ENCODE peak calls at places on chromosomes 1 and 21, in five cellular contexts. W is mesendoderm, A is IMR-90, P is H9, U is H1. M is an unnamed sample.

GRCh38 chr21:33047231-33047630 is 21.5 kb downstream of the OLIG2 start:
- DNase-seq in W (no peak), A (peak), P (no peak), U (no peak), M (no peak)

GRCh38 chr1:225899044-225899925 is 10.3 kb upstream of the LEFTY1 start:
- DNase-seq in W (peak), A (no peak), P (peak), U (peak), M (no peak)

GRCh38 chr21:46599251-46599572 is 5.7 kb downstream of the S100B start:
- DNase-seq in W (peak), A (peak), P (no peak), U (no peak), M (peak)

GRCh38 chr1:152182431-152182830 is 23.4 kb upstream of the RPTN start:
- DNase-seq in W (peak), A (no peak), P (no peak), U (no peak), M (no peak)

GRCh38 chr1:246320286-246320685 is 186.8 kb downstream of the SMYD3 start:
- DNase-seq in W (no peak), A (peak), P (no peak), U (no peak), M (no peak)

GRCh38 chr1:208709981-208710380 is 465.8 kb upstream of the PLXNA2 start:
- DNase-seq in W (no peak), A (no peak), P (no peak), U (no peak), M (no peak)

GRCh38 chr1:172588296-172589291 is 55.6 kb downstream of the SUCO start:
- DNase-seq in W (no peak), A (peak), P (no peak), U (no peak), M (peak)

GRCh38 chr1:8677782-8678181 is 139.7 kb downstream of the RERE start:
- DNase-seq in W (no peak), A (no peak), P (no peak), U (no peak), M (no peak)

GRCh38 chr1:13828454-13829151 is 128.6 kb downstream of the PRDM2 start:
- DNase-seq in W (peak), A (no peak), P (peak), U (peak), M (no peak)

GRCh38 chr1:213783898-213784297 is 203.9 kb upstream of the PROX1 start:
- DNase-seq in W (no peak), A (no peak), P (no peak), U (no peak), M (no peak)

DNA sequence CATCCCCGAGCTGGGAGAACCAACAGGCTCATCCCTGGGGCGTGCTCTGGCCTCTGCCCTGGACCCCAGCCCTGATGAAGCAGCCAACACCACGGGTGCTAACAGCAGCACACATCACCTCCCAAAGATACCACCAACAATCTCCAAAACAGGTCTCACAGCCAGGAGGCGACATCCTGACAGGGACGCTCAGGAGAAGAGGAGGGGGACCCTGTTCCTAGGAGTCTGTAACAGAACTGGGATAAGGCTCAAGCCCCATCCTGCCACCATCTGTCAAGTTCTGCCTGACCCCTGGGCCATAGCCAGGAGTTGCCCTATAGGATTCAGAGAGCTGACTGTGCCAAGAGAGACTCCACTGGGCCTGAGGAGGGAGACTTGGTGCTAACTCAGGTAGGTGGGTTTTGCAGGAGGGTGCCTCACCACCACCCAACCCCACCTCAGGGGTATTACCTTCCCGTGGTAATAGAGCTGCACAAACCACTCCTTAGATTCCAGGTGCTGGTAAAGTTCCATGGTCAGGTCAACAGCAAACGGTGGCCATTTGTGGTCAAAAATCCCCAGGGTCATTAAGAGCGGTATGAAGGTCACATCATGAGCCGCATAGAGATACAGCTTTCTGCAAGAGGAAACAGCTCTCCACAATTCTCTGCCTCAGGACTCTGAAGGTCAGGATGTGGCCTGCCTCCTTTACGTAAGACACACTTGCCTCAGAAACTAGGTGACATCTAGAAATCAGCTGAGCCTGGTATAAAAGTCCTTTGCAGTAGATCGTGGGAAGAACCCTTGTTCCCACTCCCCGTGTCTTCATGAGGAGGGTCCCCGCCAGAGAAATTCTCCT is 22.3 kb downstream of the ACP6 start:
- DNase-seq in W (no peak), A (no peak), P (no peak), U (no peak), M (no peak)
- H3K27ac ChIP-seq in W (no peak), A (no peak), P (no peak), U (no peak), M (no peak)

DNA sequence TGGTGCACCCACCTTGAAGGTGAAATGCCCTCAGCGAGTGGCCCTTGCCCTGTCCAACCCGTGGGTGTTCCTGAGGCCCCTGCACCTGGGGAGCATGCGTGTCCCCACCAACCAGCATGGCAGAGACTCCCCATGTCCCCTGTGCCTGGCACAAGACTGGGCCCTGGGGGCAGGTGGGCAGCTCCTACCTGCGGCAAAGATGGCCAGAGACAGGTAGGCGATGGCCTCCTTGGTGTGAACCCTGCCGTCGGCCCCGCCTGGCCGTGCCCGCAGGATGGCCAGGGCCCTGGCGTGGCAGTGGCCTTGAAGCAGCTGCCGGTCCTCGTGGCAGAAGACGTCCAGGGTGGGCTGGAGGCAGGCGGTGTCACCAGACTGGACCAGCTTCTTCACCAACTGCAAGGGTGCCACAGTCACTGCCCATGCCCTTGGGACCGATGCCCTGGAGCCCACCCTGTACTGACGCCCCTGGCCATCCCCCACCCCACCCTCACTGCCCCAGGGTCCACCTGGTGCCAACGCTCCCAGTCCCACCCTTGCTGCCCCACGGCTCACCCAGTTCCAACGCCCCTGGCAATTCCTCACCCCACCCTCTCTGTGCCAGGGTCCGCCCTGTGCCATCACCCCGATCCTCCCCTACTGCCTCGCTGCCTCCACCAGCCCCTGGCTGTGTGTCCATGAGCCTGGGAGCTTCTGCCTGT is 15.7 kb downstream of the TTC34 start:
- DNase-seq in W (no peak), A (no peak), P (no peak), U (no peak), M (no peak)
- H2BK120ac ChIP-seq in W (no peak), A (no peak), P (no peak), U (no peak), M (no peak)

GRCh38 chr1:212752256-212752933 is 39.2 kb downstream of the NSL1 start:
- DNase-seq in W (no peak), A (peak), P (no peak), U (no peak), M (no peak)
- H3K27ac ChIP-seq in W (no peak), A (no peak), P (no peak), U (no peak), M (no peak)

GRCh38 chr21:43767980-43768867 is 7.9 kb downstream of the CSTB start:
- DNase-seq in W (peak), A (peak), P (peak), U (no peak), M (peak)
- H2BK120ac ChIP-seq in W (no peak), A (peak), P (no peak), U (peak), M (peak)

GRCh38 chr1:221695346-221695745 is 46.5 kb downstream of the DUSP10 start:
- DNase-seq in W (no peak), A (no peak), P (no peak), U (no peak), M (peak)

GRCh38 chr1:221694109-221694508 is 47.8 kb downstream of the DUSP10 start:
- DNase-seq in W (no peak), A (no peak), P (no peak), U (no peak), M (no peak)

GRCh38 chr1:221691320-221691719 is 50.6 kb downstream of the DUSP10 start:
- DNase-seq in W (no peak), A (no peak), P (no peak), U (no peak), M (peak)

GRCh38 chr1:221692643-221693042 is 49.2 kb downstream of the DUSP10 start:
- DNase-seq in W (no peak), A (no peak), P (no peak), U (no peak), M (no peak)

GRCh38 chr1:221693087-221693486 is 48.8 kb downstream of the DUSP10 start:
- DNase-seq in W (no peak), A (no peak), P (no peak), U (no peak), M (no peak)
- H3K27ac ChIP-seq in W (no peak), A (no peak), P (no peak), U (no peak), M (no peak)